ENCODE peak calls at places on chromosome 11, in ten cellular contexts. S is coronary artery, J is left ventricle myocardium inferior, V is uterus, L is fibroblast of lung, T is BJ, K is MM.1S, U is endothelial cell, B is epithelial cell of proximal tubule, N is fibroblast of the aortic adventitia. D is an unnamed sample.

GRCh38 chr11:60924906-60925684 is 835 bp downstream of the TMEM132A start:
- DNase-seq in U (peak; percentile 22), N (no peak), V (no peak), B (no peak), L (no peak), J (no peak), K (no peak), S (no peak), T (no peak), D (no peak)

GRCh38 chr11:127003260-127003981 is 2.9 kb upstream of the KIRREL3 start:
- DNase-seq in T (no peak), U (peak; percentile 69), L (peak; percentile 72), V (no peak), B (no peak), S (no peak), J (no peak), K (peak; percentile 71), N (no peak), D (no peak)

GRCh38 chr11:96827164-96827563 is 437.4 kb downstream of the JRKL start:
- DNase-seq in U (peak; percentile 6), V (no peak), J (no peak), S (no peak), K (no peak), B (no peak), T (no peak), N (peak; percentile 45), L (peak; percentile 22), D (no peak)

GRCh38 chr11:61141601-61142028 is 19.6 kb downstream of the VPS37C start:
- DNase-seq in L (no peak), U (no peak), J (no peak), T (no peak), K (peak; percentile 100), V (no peak), S (no peak), B (no peak), N (no peak), D (no peak)

GRCh38 chr11:73321342-73322110 is 13.4 kb downstream of the ARHGEF17 start:
- DNase-seq in U (peak; percentile 65), N (peak; percentile 42), J (peak; percentile 75), T (no peak), B (no peak), V (peak; percentile 72), S (no peak), K (no peak), L (peak; percentile 77), D (no peak)

GRCh38 chr11:73077454-73077853 is 64.7 kb downstream of the FCHSD2 start:
- DNase-seq in U (no peak), V (no peak), N (no peak), S (no peak), B (no peak), J (no peak), K (no peak), T (no peak), L (no peak), D (no peak)

GRCh38 chr11:57566035-57566504 is 1.4 kb downstream of the UBE2L6 start:
- DNase-seq in S (no peak), L (peak; percentile 45), J (no peak), B (no peak), N (peak; percentile 65), U (no peak), T (no peak), V (peak; percentile 38), K (peak; percentile 76), D (no peak)

GRCh38 chr11:94518300-94518699 is 6.0 kb downstream of the C11orf97 start:
- DNase-seq in K (no peak), U (no peak), L (no peak), T (no peak), V (no peak), S (no peak), B (no peak), J (no peak), N (no peak), D (no peak)

GRCh38 chr11:129190087-129190486 is 2.0 kb downstream of the ARHGAP32 start:
- DNase-seq in J (no peak), B (no peak), T (no peak), N (no peak), K (no peak), U (no peak), S (no peak), V (no peak), L (no peak), D (no peak)

GRCh38 chr11:44658451-44658850 is 68.3 kb upstream of the TSPAN18 start:
- DNase-seq in L (no peak), J (no peak), K (peak; percentile 34), T (no peak), B (no peak), U (peak; percentile 30), V (no peak), S (no peak), N (no peak), D (no peak)

DNA sequence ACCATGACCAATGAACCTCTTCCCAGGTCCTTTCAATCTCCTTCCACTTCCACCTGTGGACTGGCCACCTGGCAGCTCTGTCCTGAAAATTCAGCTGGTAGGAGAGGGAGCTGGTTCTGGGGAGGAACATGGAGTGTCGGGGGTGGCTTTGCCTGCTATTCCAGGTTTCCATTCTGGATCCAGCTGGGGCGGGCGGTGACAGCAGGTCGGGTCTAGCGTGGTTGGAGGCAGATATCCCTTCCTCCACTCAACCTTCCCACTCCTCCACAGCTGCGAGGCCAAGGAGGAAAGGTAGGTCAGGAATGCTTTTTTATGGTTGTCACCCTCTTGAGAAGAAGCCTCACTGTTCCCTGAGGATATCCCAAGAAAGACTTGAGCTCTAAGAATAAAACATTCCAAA is 3.3 kb downstream of the NRGN start:
- DNase-seq in L (no peak), B (no peak), S (no peak), T (no peak), K (no peak), V (no peak), J (no peak), U (no peak), N (no peak), D (no peak)
- TF ChIP-seq CTCF in L (no peak), B (no peak), S (no peak), T (no peak), K (no peak), V (no peak), J (no peak), U (no peak), N (no peak), D (no peak)

GRCh38 chr11:119057000-119057769 is at the start of gene HYOU1:
- DNase-seq in N (peak; percentile 92), B (peak; percentile 41), K (peak; percentile 98), S (peak; percentile 98), U (peak; percentile 99), T (peak; percentile 61), L (peak; percentile 93), J (peak; percentile 99), V (peak; percentile 98), D (peak; percentile 97)
- TF ChIP-seq CTCF in N (peak; percentile 47), B (peak; percentile 30), K (peak; percentile 30), S (no peak), U (no peak), T (peak; percentile 41), L (peak; percentile 40), J (no peak), V (no peak), D (no peak)

GRCh38 chr11:115503083-115503885 is 931 bp downstream of the CADM1 start:
- DNase-seq in V (peak; percentile 47), J (peak; percentile 61), K (peak; percentile 79), L (peak; percentile 71), B (no peak), T (peak; percentile 14), U (peak; percentile 69), S (no peak), N (no peak), D (no peak)
- TF ChIP-seq CTCF in V (peak; percentile 51), J (peak; percentile 61), K (peak; percentile 19), L (peak; percentile 41), B (peak; percentile 47), T (peak; percentile 55), U (no peak), S (no peak), N (no peak), D (no peak)

DNA sequence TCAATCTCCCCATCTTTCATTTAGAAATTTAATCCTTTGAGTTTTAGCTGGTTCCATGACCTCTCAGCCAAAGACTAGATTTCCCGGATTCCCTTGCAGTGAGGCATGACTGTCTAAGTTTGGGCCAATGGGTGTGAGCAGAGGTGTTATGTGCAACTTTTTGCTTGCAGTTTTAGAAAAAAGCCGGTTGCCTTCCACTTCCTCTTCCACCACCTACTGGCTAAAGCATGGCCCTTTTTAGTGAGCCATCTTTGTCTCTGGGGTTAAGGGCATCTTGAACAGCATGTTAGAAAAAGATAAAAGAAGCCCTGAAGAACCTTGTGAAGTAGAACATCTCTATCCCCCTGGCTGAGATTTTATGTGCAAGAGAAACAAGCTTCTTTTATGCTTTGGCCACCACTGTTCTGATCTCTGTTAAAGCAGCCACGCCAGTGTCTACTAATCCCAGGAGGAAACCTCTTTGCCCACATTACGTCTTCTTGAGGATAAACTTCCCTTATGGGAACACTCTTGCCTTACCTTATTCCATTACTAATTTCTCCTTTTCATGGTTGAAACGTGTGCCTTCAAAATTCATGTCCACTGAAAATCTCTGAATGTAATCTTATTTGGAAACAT is 279.9 kb downstream of the TENM4 start:
- DNase-seq in V (no peak), K (no peak), U (no peak), J (no peak), B (no peak), N (peak; percentile 64), L (peak; percentile 45), T (no peak), S (no peak), D (no peak)
- TF ChIP-seq CTCF in V (no peak), K (peak; percentile 16), U (no peak), J (peak; percentile 34), B (peak; percentile 4), N (peak; percentile 67), L (peak; percentile 62), T (no peak), S (no peak), D (no peak)

D was measured in activated B cell treated with CpG ODN at 0.5 μM for 24 hours.